ENCODE peak calls at places on chromosomes 4 and X, in four cellular contexts. U is A549, Q is K562, D is HepG2. O is an unnamed sample.

GRCh38 chrX:77505227-77505626 is 58.0 kb downstream of the FGF16 start:
- DNase-seq in U (no peak), Q (no peak), D (peak), O (no peak)

GRCh38 chrX:153626025-153626633 is 20.9 kb upstream of the DUSP9 start:
- DNase-seq in U (no peak), Q (no peak), D (no peak), O (no peak)

GRCh38 chr4:147732516-147733193 is 767 bp downstream of the ARHGAP10 start:
- DNase-seq in U (peak), Q (no peak), D (no peak), O (no peak)

GRCh38 chr4:129167640-129168260 is 71.8 kb downstream of the C4orf33 start:
- DNase-seq in U (no peak), Q (peak), D (peak), O (no peak)

GRCh38 chrX:23742174-23742692 is 843 bp downstream of the ACOT9 start:
- DNase-seq in U (peak), Q (peak), D (peak), O (no peak)

GRCh38 chrX:104168127-104168526 is 1.9 kb downstream of the FAM199X start:
- DNase-seq in U (no peak), Q (no peak), D (no peak), O (no peak)

GRCh38 chr4:127138586-127138985 is 494.2 kb upstream of the INTU start:
- DNase-seq in U (no peak), Q (no peak), D (no peak), O (no peak)

GRCh38 chrX:45621356-45622041 is 420.8 kb upstream of the DIPK2B start:
- DNase-seq in U (no peak), Q (no peak), D (no peak), O (no peak)

GRCh38 chr4:86670739-86671138 is 76.6 kb downstream of the PTPN13 start:
- DNase-seq in U (no peak), Q (no peak), D (no peak), O (no peak)

GRCh38 chr4:74258949-74259348 is 49.3 kb upstream of the EPGN start:
- DNase-seq in U (no peak), Q (peak), D (no peak), O (no peak)

GRCh38 chr4:69881173-69881773 is 21.3 kb upstream of the SULT1E1 start:
- DNase-seq in U (peak), Q (peak), D (peak), O (no peak)

GRCh38 chrX:13120017-13120416 is 75.6 kb upstream of the FAM9C start:
- DNase-seq in U (no peak), Q (peak), D (peak), O (no peak)

GRCh38 chrX:44183329-44183728 is 160.1 kb downstream of the EFHC2 start:
- DNase-seq in U (no peak), Q (no peak), D (no peak), O (no peak)

GRCh38 chrX:39152106-39152649 is 350.9 kb downstream of the MID1IP1 start:
- DNase-seq in U (peak), Q (peak), D (no peak), O (no peak)

GRCh38 chr4:109020861-109021260 is 258.0 kb upstream of the ETNPPL start:
- DNase-seq in U (no peak), Q (no peak), D (no peak), O (no peak)

GRCh38 chr4:143531773-143532491 is 18.4 kb downstream of the SMARCA5 start:
- DNase-seq in U (no peak), Q (no peak), D (no peak), O (no peak)

GRCh38 chr4:38935391-38936073 is 67.9 kb downstream of the FAM114A1 start:
- DNase-seq in U (no peak), Q (no peak), D (no peak), O (no peak)

GRCh38 chr4:111136438-111136837 is 513.6 kb upstream of the PITX2 start:
- DNase-seq in U (no peak), Q (no peak), D (peak), O (no peak)

GRCh38 chr4:189204616-189205015 is 736.1 kb upstream of the FRG1 start:
- DNase-seq in U (no peak), Q (no peak), D (no peak), O (no peak)

GRCh38 chrX:139931646-139932076 is 1.2 kb downstream of the ATP11C start:
- DNase-seq in U (no peak), Q (no peak), D (no peak), O (no peak)

GRCh38 chrX:131046596-131046995 is 11.6 kb upstream of the ARHGAP36 start:
- DNase-seq in U (no peak), Q (no peak), D (no peak), O (no peak)

GRCh38 chrX:19805054-19805690 is 82.2 kb downstream of the SH3KBP1 start:
- DNase-seq in U (no peak), Q (no peak), D (no peak), O (no peak)

GRCh38 chr4:138727704-138728103 is 287.9 kb upstream of the NOCT start:
- DNase-seq in U (no peak), Q (no peak), D (no peak), O (no peak)

GRCh38 chrX:11406109-11406755 is 113.0 kb downstream of the AMELX start:
- DNase-seq in U (no peak), Q (no peak), D (no peak), O (no peak)

GRCh38 chrX:134929813-134930212 is 61.0 kb upstream of the SMIM10 start:
- DNase-seq in U (no peak), Q (peak), D (no peak), O (no peak)

GRCh38 chr4:166318810-166319525 is 445.9 kb downstream of the TLL1 start:
- DNase-seq in U (no peak), Q (no peak), D (no peak), O (no peak)

GRCh38 chr4:180456928-180457327 is 1786.3 kb upstream of the TENM3 start:
- DNase-seq in U (no peak), Q (no peak), D (no peak), O (no peak)

GRCh38 chr4:164866817-164867490 is 10.0 kb upstream of the APELA start:
- DNase-seq in U (no peak), Q (no peak), D (no peak), O (no peak)

GRCh38 chr4:42612898-42613297 is 44.0 kb downstream of the ATP8A1 start:
- DNase-seq in U (no peak), Q (no peak), D (no peak), O (no peak)

GRCh38 chr4:159366966-159367365 is 264.1 kb downstream of the RAPGEF2 start:
- DNase-seq in U (no peak), Q (peak), D (peak), O (no peak)

GRCh38 chr4:80305466-80305865 is 30.1 kb upstream of the CFAP299 start:
- DNase-seq in U (no peak), Q (no peak), D (no peak), O (no peak)

GRCh38 chr4:59341506-59341905 is 1858.6 kb upstream of the ADGRL3 start:
- DNase-seq in U (no peak), Q (no peak), D (no peak), O (no peak)

GRCh38 chr4:128468485-128468989 is 180.9 kb upstream of the PGRMC2 start:
- DNase-seq in U (no peak), Q (peak), D (no peak), O (no peak)

GRCh38 chr4:182240161-182241130 is 2.8 kb upstream of the TENM3 start:
- DNase-seq in U (peak), Q (no peak), D (peak), O (no peak)

GRCh38 chr4:158796370-158797140 is 27.7 kb downstream of the FNIP2 start:
- DNase-seq in U (no peak), Q (no peak), D (no peak), O (no peak)

GRCh38 chr4:2074588-2074987 is 15.5 kb downstream of the NAT8L start:
- DNase-seq in U (no peak), Q (no peak), D (no peak), O (no peak)

GRCh38 chr4:6561706-6562371 is 13.2 kb upstream of the MAN2B2 start:
- DNase-seq in U (no peak), Q (no peak), D (no peak), O (no peak)

GRCh38 chr4:6566582-6567190 is 8.3 kb upstream of the MAN2B2 start:
- DNase-seq in U (no peak), Q (no peak), D (no peak), O (no peak)

GRCh38 chr4:6562931-6563901 is 11.8 kb upstream of the MAN2B2 start:
- DNase-seq in U (peak), Q (no peak), D (no peak), O (no peak)

GRCh38 chr4:6565691-6566431 is 9.1 kb upstream of the MAN2B2 start:
- DNase-seq in U (no peak), Q (no peak), D (no peak), O (no peak)

GRCh38 chr4:6563935-6564645 is 10.9 kb upstream of the MAN2B2 start:
- DNase-seq in U (no peak), Q (no peak), D (no peak), O (no peak)
- TF ChIP-seq CHD4 in U (no peak), Q (no peak), D (no peak), O (no peak)

DNA sequence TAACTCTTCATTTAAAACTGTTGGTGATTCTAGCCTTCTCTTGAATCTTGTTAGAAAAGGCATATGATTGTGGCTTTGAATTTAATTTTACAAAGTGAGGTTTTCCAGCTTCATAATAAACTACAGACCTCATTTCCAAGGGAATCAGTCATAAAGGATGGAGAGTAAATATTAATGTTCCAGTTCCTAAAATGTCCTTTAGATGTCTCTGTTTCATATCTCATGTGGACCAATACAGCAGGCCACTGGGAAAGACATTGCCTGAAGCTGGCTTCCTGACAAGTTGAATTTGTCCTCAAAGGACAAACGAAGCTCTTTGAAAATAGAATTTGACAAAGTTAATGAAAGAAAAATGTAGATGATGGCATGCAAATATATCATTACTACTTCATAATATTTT is 125.4 kb downstream of the ZNF330 start:
- DNase-seq in U (peak), Q (peak), D (peak), O (no peak)
- TF ChIP-seq CHD2 in U (no peak), Q (no peak), D (no peak), O (no peak)

GRCh38 chr4:48131736-48132135 is 2.3 kb downstream of the TXK start:
- DNase-seq in U (no peak), Q (no peak), D (no peak), O (no peak)
- H3K4me3 ChIP-seq in U (no peak), Q (no peak), D (no peak), O (no peak)

GRCh38 chr4:78226279-78226678 is 169.2 kb downstream of the FRAS1 start:
- DNase-seq in U (no peak), Q (no peak), D (no peak), O (no peak)
- TF ChIP-seq CHD4 in U (no peak), Q (no peak), D (no peak), O (no peak)

DNA sequence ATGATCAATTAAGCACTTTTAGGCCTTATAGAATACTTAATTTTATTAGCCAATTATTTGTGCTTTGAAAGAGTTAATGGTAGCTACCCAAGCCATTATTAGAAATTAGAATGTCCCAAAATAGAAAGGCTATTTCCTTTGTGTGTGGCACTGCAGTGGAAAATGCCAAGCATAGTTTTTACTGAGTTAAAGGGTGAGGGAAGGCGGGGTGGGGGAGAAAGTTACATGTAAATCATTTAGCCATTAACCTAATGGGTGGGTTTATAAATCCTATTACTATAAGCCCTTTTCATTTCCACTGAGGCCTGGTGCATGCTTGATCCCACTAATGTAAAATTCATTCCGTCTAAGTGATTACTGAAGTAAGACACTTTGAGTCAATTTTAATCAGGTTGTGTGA is 105.8 kb downstream of the POLA1 start:
- DNase-seq in U (no peak), Q (no peak), D (no peak), O (no peak)
- TF ChIP-seq CHD2 in U (no peak), Q (no peak), D (no peak), O (no peak)

DNA sequence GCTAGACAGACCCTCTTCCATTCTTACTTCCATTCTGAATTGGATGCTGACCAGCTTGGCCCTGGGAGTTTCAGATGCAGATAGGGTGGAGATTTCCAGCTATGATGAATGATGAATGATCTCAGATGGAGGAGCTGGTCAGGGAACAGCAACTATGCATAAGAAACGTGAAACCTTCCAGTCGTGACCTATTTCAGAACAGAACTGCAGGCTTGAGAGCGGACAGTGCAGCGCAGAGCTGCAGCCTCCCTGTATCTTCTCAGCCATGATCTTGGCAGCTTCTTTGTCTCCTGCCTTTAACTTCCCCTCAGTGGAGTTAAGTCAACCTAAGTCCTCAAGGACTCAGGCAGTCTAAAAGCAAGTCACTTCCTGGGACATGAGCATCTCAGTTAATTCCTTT is 43.3 kb upstream of the HAND2 start:
- DNase-seq in U (no peak), Q (no peak), D (no peak), O (no peak)
- H3K4me3 ChIP-seq in U (no peak), Q (no peak), D (no peak), O (no peak)

DNA sequence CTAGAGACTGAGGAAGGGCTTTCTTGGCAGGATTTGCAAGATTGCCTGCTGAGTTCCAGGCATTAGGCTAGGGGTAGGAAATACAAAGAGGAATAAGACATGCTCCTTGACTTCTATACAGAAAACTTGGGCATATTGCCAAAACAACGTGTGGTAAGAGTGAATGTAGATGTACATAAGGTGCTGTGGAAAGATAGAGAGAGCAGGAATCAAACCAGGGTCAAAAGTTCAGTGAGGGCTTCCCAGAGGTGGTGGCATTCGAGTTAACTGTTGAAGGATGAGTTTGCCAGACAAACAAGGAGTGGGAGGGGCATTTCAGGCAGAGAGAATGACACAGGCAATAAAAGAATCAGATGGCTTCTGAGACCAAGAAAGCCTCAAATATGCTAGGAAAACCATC is 187.9 kb downstream of the KDR start:
- DNase-seq in U (no peak), Q (peak), D (no peak), O (no peak)
- TF ChIP-seq CHD4 in U (no peak), Q (no peak), D (no peak), O (no peak)

GRCh38 chrX:18668468-18668867 is 3.4 kb downstream of the RS1 start:
- DNase-seq in U (no peak), Q (no peak), D (no peak), O (peak)
- TF ChIP-seq CHD2 in U (no peak), Q (no peak), D (no peak), O (no peak)